ENCODE peak calls at places on chromosomes 2 and 18, in ten cellular contexts. L is GM12891; S is NCI-H2171 treated with DMSO at 0.1 percent for 48 hours; J is neural progenitor cell; N is kidney; C is activated naive CD4-positive, alpha-beta T cell; M is AG04449; H is BJ; Q is RCC 7860; Y is NCI-H2081. D is an unnamed sample.
A peak's percentile ranks its signal among the peaks of the same experiment; 100 is the strongest.

GRCh38 chr2:168565112-168565511 is 109.0 kb downstream of the CERS6 start:
- DNase-seq in Y (no peak), S (no peak), Q (no peak), L (no peak), H (no peak), N (no peak), M (no peak), C (no peak), J (no peak), D (no peak)

GRCh38 chr18:65567372-65567771 is 183.4 kb upstream of the CDH7 start:
- DNase-seq in S (peak; percentile 79), Q (no peak), N (no peak), J (peak; percentile 23), H (no peak), L (no peak), Y (peak; percentile 53), M (no peak), C (no peak), D (no peak)

GRCh38 chr2:67581751-67582150 is 184.6 kb downstream of the ETAA1 start:
- DNase-seq in S (peak; percentile 4), Y (no peak), N (no peak), Q (peak; percentile 25), H (no peak), L (no peak), M (no peak), C (no peak), J (peak; percentile 12), D (no peak)

GRCh38 chr2:61967262-61967661 is 61.8 kb downstream of the COMMD1 start:
- DNase-seq in Q (no peak), M (no peak), H (no peak), S (peak; percentile 47), C (no peak), J (no peak), N (no peak), Y (no peak), L (no peak), D (no peak)

GRCh38 chr2:127154985-127155650 is 48.2 kb upstream of the BIN1 start:
- DNase-seq in H (no peak), M (no peak), N (peak; percentile 62), Y (no peak), Q (no peak), C (no peak), S (no peak), L (no peak), J (no peak), D (no peak)

GRCh38 chr2:161370981-161371380 is 45.1 kb upstream of the TBR1 start:
- DNase-seq in Q (no peak), J (no peak), L (no peak), S (no peak), M (no peak), C (no peak), H (no peak), N (no peak), Y (peak; percentile 46), D (no peak)

GRCh38 chr2:71068218-71069035 is at the start of gene NAGK:
- DNase-seq in H (peak; percentile 71), L (peak; percentile 91), Q (peak; percentile 87), M (peak; percentile 74), N (peak; percentile 99), S (peak; percentile 96), J (peak; percentile 98), C (peak; percentile 99), Y (peak; percentile 88), D (peak; percentile 98)

GRCh38 chr2:65299246-65299645 is 71.6 kb downstream of the ACTR2 start:
- DNase-seq in M (no peak), Y (no peak), N (no peak), J (no peak), L (no peak), H (no peak), Q (peak; percentile 90), C (no peak), S (no peak), D (no peak)

GRCh38 chr2:100677611-100678185 is 114.9 kb downstream of the PDCL3 start:
- DNase-seq in C (no peak), H (no peak), S (no peak), Y (no peak), L (no peak), J (no peak), N (no peak), M (no peak), Q (no peak), D (peak; percentile 65)

GRCh38 chr18:34990571-34990970 is 50.6 kb upstream of the MAPRE2 start:
- DNase-seq in M (no peak), L (no peak), Y (no peak), Q (no peak), C (no peak), J (no peak), H (no peak), N (no peak), S (no peak), D (no peak)

GRCh38 chr18:52340466-52341378 is 725 bp downstream of the DCC start:
- DNase-seq in J (peak; percentile 16), S (peak; percentile 7), N (no peak), C (no peak), Q (no peak), M (no peak), H (no peak), L (no peak), Y (no peak), D (no peak)

GRCh38 chr18:75005622-75006021 is 203.3 kb downstream of the PTGR3 start:
- DNase-seq in C (no peak), Y (no peak), J (no peak), M (no peak), S (no peak), L (no peak), H (no peak), N (no peak), Q (no peak), D (no peak)

GRCh38 chr2:71601136-71602114 is 148.1 kb downstream of the DYSF start:
- DNase-seq in S (no peak), C (no peak), N (peak; percentile 31), Y (no peak), Q (no peak), H (no peak), M (no peak), L (no peak), J (no peak), D (no peak)

GRCh38 chr2:172997031-172997430 is 78.6 kb upstream of the MAP3K20 start:
- DNase-seq in S (no peak), J (no peak), H (no peak), Q (no peak), L (no peak), N (no peak), Y (no peak), C (no peak), M (no peak), D (no peak)

GRCh38 chr18:32438173-32438572 is 32.5 kb downstream of the GAREM1 start:
- DNase-seq in M (no peak), S (peak; percentile 77), Q (no peak), H (no peak), J (no peak), C (no peak), L (no peak), Y (no peak), N (no peak), D (no peak)

GRCh38 chr2:235513984-235514626 is 20.3 kb downstream of the AGAP1 start:
- DNase-seq in H (no peak), J (no peak), C (no peak), M (no peak), S (no peak), Y (no peak), N (no peak), L (no peak), Q (no peak), D (no peak)

GRCh38 chr2:211599146-211599545 is 939.5 kb downstream of the ERBB4 start:
- DNase-seq in Q (no peak), S (no peak), Y (no peak), L (no peak), J (peak; percentile 43), C (no peak), H (no peak), N (no peak), M (no peak), D (no peak)

GRCh38 chr2:151900261-151900660 is 72.0 kb upstream of the ARL5A start:
- DNase-seq in L (no peak), Q (no peak), S (no peak), H (no peak), Y (no peak), N (no peak), C (no peak), M (no peak), J (no peak), D (no peak)

GRCh38 chr2:239824866-239825704 is 200.1 kb downstream of the NDUFA10 start:
- DNase-seq in S (no peak), J (no peak), Q (no peak), Y (no peak), C (no peak), N (peak; percentile 26), H (no peak), L (no peak), M (no peak), D (peak; percentile 36)

D was measured in coronary artery.